ENCODE peak calls at places on chromosome 20, in six cellular contexts. One of them, this sample, is unnamed.

GRCh38 chr20:37598101-37598530 is 70.4 kb upstream of the BLCAP start:
- DNase-seq in activated T-helper 1 cell treated with Interleukin-2 at 50 U/mL for 16 hours: no peak
- DNase-seq in HuH-7: no peak
- DNase-seq in caudate nucleus: no peak
- DNase-seq in WTC11: peak; percentile 77
- DNase-seq in T-cell: no peak
- DNase-seq in this sample: peak; percentile 29

GRCh38 chr20:23656372-23656771 is 18.6 kb upstream of the CST3 start:
- DNase-seq in activated T-helper 1 cell treated with Interleukin-2 at 50 U/mL for 16 hours: no peak
- DNase-seq in HuH-7: no peak
- DNase-seq in caudate nucleus: no peak
- DNase-seq in WTC11: no peak
- DNase-seq in T-cell: no peak
- DNase-seq in this sample: no peak

GRCh38 chr20:10596726-10597125 is 77.1 kb downstream of the JAG1 start:
- DNase-seq in activated T-helper 1 cell treated with Interleukin-2 at 50 U/mL for 16 hours: no peak
- DNase-seq in HuH-7: no peak
- DNase-seq in caudate nucleus: no peak
- DNase-seq in WTC11: no peak
- DNase-seq in T-cell: no peak
- DNase-seq in this sample: no peak

GRCh38 chr20:44979090-44979621 is 12.8 kb downstream of the STK4 start:
- DNase-seq in activated T-helper 1 cell treated with Interleukin-2 at 50 U/mL for 16 hours: peak; percentile 45
- DNase-seq in HuH-7: no peak
- DNase-seq in caudate nucleus: no peak
- DNase-seq in WTC11: no peak
- DNase-seq in T-cell: peak; percentile 51
- DNase-seq in this sample: peak; percentile 96

GRCh38 chr20:63552481-63553249 is 1.3 kb upstream of the FNDC11 start:
- DNase-seq in activated T-helper 1 cell treated with Interleukin-2 at 50 U/mL for 16 hours: peak; percentile 42
- DNase-seq in HuH-7: no peak
- DNase-seq in caudate nucleus: no peak
- DNase-seq in WTC11: no peak
- DNase-seq in T-cell: peak; percentile 64
- DNase-seq in this sample: peak; percentile 65

GRCh38 chr20:51382986-51383821 is 159.3 kb downstream of the NFATC2 start:
- DNase-seq in activated T-helper 1 cell treated with Interleukin-2 at 50 U/mL for 16 hours: no peak
- DNase-seq in HuH-7: no peak
- DNase-seq in caudate nucleus: no peak
- DNase-seq in WTC11: no peak
- DNase-seq in T-cell: no peak
- DNase-seq in this sample: no peak

GRCh38 chr20:57794600-57795346 is 85.0 kb upstream of the PMEPA1 start:
- DNase-seq in activated T-helper 1 cell treated with Interleukin-2 at 50 U/mL for 16 hours: no peak
- DNase-seq in HuH-7: no peak
- DNase-seq in caudate nucleus: no peak
- DNase-seq in WTC11: no peak
- DNase-seq in T-cell: no peak
- DNase-seq in this sample: no peak

GRCh38 chr20:41175727-41176330 is 38.5 kb downstream of the PLCG1 start:
- DNase-seq in activated T-helper 1 cell treated with Interleukin-2 at 50 U/mL for 16 hours: no peak
- DNase-seq in HuH-7: no peak
- DNase-seq in caudate nucleus: no peak
- DNase-seq in WTC11: no peak
- DNase-seq in T-cell: no peak
- DNase-seq in this sample: no peak

GRCh38 chr20:2141592-2142575 is 40.3 kb downstream of the STK35 start:
- DNase-seq in activated T-helper 1 cell treated with Interleukin-2 at 50 U/mL for 16 hours: no peak
- DNase-seq in HuH-7: no peak
- DNase-seq in caudate nucleus: no peak
- DNase-seq in WTC11: no peak
- DNase-seq in T-cell: no peak
- DNase-seq in this sample: no peak

GRCh38 chr20:47915495-47915894 is 130.2 kb upstream of the SULF2 start:
- DNase-seq in activated T-helper 1 cell treated with Interleukin-2 at 50 U/mL for 16 hours: no peak
- DNase-seq in HuH-7: no peak
- DNase-seq in caudate nucleus: no peak
- DNase-seq in WTC11: no peak
- DNase-seq in T-cell: no peak
- DNase-seq in this sample: no peak

GRCh38 chr20:62311150-62311549 is 8.4 kb downstream of the ADRM1 start:
- DNase-seq in activated T-helper 1 cell treated with Interleukin-2 at 50 U/mL for 16 hours: no peak
- DNase-seq in HuH-7: no peak
- DNase-seq in caudate nucleus: no peak
- DNase-seq in WTC11: no peak
- DNase-seq in T-cell: no peak
- DNase-seq in this sample: no peak

GRCh38 chr20:52425253-52425652 is 233.7 kb upstream of the ZFP64 start:
- DNase-seq in activated T-helper 1 cell treated with Interleukin-2 at 50 U/mL for 16 hours: no peak
- DNase-seq in HuH-7: no peak
- DNase-seq in caudate nucleus: no peak
- DNase-seq in WTC11: no peak
- DNase-seq in T-cell: no peak
- DNase-seq in this sample: no peak

GRCh38 chr20:32296412-32296811 is 19.0 kb downstream of the KIF3B start:
- DNase-seq in activated T-helper 1 cell treated with Interleukin-2 at 50 U/mL for 16 hours: no peak
- DNase-seq in HuH-7: no peak
- DNase-seq in caudate nucleus: no peak
- DNase-seq in WTC11: no peak
- DNase-seq in T-cell: no peak
- DNase-seq in this sample: no peak

GRCh38 chr20:5529331-5530142 is 212.8 kb upstream of the PROKR2 start:
- DNase-seq in activated T-helper 1 cell treated with Interleukin-2 at 50 U/mL for 16 hours: peak; percentile 63
- DNase-seq in HuH-7: peak; percentile 83
- DNase-seq in caudate nucleus: peak; percentile 55
- DNase-seq in WTC11: peak; percentile 89
- DNase-seq in T-cell: peak; percentile 85
- DNase-seq in this sample: peak; percentile 89

GRCh38 chr20:53829706-53830521 is 236.3 kb upstream of the ZNF217 start:
- DNase-seq in activated T-helper 1 cell treated with Interleukin-2 at 50 U/mL for 16 hours: no peak
- DNase-seq in HuH-7: no peak
- DNase-seq in caudate nucleus: no peak
- DNase-seq in WTC11: no peak
- DNase-seq in T-cell: no peak
- DNase-seq in this sample: peak; percentile 71

GRCh38 chr20:25049261-25050060 is 8.5 kb downstream of the ACSS1 start:
- DNase-seq in activated T-helper 1 cell treated with Interleukin-2 at 50 U/mL for 16 hours: no peak
- DNase-seq in HuH-7: no peak
- DNase-seq in caudate nucleus: no peak
- DNase-seq in WTC11: no peak
- DNase-seq in T-cell: no peak
- DNase-seq in this sample: no peak

GRCh38 chr20:36462440-36463211 is 78.7 kb upstream of the MYL9 start:
- DNase-seq in activated T-helper 1 cell treated with Interleukin-2 at 50 U/mL for 16 hours: no peak
- DNase-seq in HuH-7: no peak
- DNase-seq in caudate nucleus: no peak
- DNase-seq in WTC11: no peak
- DNase-seq in T-cell: no peak
- DNase-seq in this sample: peak; percentile 65

GRCh38 chr20:967796-968742 is 34.0 kb downstream of the RSPO4 start:
- DNase-seq in activated T-helper 1 cell treated with Interleukin-2 at 50 U/mL for 16 hours: no peak
- DNase-seq in HuH-7: no peak
- DNase-seq in caudate nucleus: no peak
- DNase-seq in WTC11: no peak
- DNase-seq in T-cell: no peak
- DNase-seq in this sample: peak; percentile 18

This sample was measured in KBM-7.